ENCODE peak calls at places on chromosome 17, in five cellular contexts. A is tibial nerve, O is stomach, L is dorsolateral prefrontal cortex, B is tibial artery. P is an unnamed sample.

GRCh38 chr17:72788950-72789585 is 303.4 kb downstream of the SLC39A11 start:
- DNase-seq in A (no peak), L (no peak), B (no peak), O (no peak), P (peak; percentile 17)

GRCh38 chr17:40293363-40293762 is 5.7 kb downstream of the CDC6 start:
- DNase-seq in O (no peak), A (peak; percentile 56), L (no peak), B (no peak), P (no peak)

GRCh38 chr17:65594585-65594940 is 33.1 kb upstream of the AXIN2 start:
- DNase-seq in A (no peak), L (no peak), B (no peak), O (no peak), P (no peak)

GRCh38 chr17:65283704-65284103 is 146.5 kb downstream of the RGS9 start:
- DNase-seq in B (no peak), O (no peak), L (no peak), A (no peak), P (peak; percentile 61)

GRCh38 chr17:53390575-53390974 is 432.2 kb upstream of the KIF2B start:
- DNase-seq in B (no peak), A (no peak), L (no peak), O (no peak), P (no peak)

GRCh38 chr17:79801156-79802038 is 4.5 kb upstream of the CBX8 start:
- DNase-seq in A (no peak), O (peak; percentile 56), L (no peak), B (no peak), P (no peak)

GRCh38 chr17:39240631-39241030 is 14.9 kb upstream of the STAC2 start:
- DNase-seq in L (no peak), O (no peak), B (no peak), A (no peak), P (no peak)

GRCh38 chr17:74607219-74607618 is 15.1 kb upstream of the CD300LD start:
- DNase-seq in L (no peak), O (no peak), B (no peak), A (no peak), P (no peak)

GRCh38 chr17:2939714-2940351 is 123.6 kb downstream of the OR1D5 start:
- DNase-seq in L (no peak), B (no peak), O (peak; percentile 57), A (no peak), P (no peak)

GRCh38 chr17:21330436-21331160 is 45.6 kb upstream of the KCNJ12 start:
- DNase-seq in A (no peak), B (peak; percentile 37), L (no peak), O (no peak), P (no peak)

GRCh38 chr17:52681486-52681885 is 523.0 kb upstream of the CA10 start:
- DNase-seq in O (no peak), A (no peak), L (no peak), B (no peak), P (no peak)

DNA sequence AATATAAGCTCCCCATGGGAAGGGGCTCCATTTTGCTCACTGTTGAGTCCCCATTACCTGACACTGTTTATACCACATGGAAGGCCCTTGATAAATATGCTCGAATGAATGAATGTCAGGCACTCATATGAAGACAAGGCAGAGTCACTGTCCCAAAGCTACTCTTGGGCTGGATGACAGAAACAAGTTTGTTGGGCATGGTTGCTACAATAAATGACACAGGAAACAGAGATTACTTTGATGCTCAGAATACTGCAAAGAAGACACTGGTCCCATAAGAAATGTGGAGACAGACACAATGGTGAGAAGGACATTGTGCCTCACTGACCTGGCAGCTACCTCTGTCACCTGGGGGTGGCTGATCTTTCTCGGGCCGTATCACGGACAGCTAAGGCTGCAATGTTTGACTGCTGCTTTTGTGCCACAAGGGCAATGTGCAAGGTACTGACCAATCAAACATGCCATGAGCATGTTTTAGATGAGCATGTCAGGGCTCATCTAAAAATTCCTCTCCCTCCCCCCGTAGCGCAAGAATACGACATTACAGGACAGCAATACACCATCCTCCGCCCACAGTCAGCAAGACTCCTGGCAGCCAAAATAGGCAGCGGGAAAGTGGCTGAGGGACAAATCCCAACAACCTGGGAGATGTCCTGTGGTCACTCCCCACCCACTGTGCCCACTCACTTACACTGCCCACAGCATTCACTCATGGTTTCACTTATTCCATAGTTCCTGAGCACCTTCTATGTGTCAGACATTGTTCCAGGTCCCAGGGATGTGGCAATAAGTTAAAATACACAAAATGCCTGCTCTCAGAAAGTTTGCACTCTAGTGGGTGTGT is 5.0 kb downstream of the PIK3R6 start:
- DNase-seq in A (no peak), O (no peak), B (peak; percentile 21), L (no peak), P (peak; percentile 31)
- H3K27me3 ChIP-seq in A (no peaks in the 10 kb centered on the region), O (no peaks in the 10 kb centered on the region), B (no peaks in the 10 kb centered on the region), L (no peaks in the 10 kb centered on the region), P (no peaks in the 10 kb centered on the region)

DNA sequence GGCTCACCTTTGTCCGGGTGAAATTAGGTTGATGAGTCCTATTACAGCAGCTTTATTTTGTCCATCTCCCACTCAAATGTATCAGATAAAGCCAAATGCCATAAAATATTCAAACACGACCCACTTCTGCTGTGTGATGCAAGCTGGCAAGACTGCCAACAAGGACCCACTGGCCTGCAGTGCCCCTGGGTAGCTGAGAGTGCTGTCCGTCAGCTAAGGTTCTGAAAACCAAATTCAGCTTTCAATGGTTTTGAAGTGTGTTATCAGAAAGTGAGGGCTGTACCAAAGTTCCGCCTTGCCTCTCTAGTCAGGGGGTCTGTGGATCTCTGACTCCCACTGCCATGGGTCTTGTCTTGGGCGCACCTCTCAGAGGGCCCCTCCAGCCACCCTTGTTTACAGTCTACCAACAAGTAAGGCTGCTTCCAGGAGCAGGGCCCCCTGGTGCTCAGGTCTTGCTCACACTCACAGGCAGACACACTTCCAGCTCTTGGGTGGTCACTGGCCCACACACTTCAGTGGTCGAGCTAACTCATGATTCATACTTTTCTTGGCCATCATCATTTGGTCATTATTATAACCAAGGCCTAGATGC is 10.5 kb upstream of the CCDC182 start:
- DNase-seq in O (no peak), B (no peak), A (no peak), L (no peak), P (no peak)
- TF ChIP-seq CTCF in O (no peak), B (no peak), A (no peak), L (no peak), P (no peak)

GRCh38 chr17:41734139-41734948 is at the start of gene HAP1:
- DNase-seq in A (no peak), O (peak; percentile 27), B (no peak), L (peak; percentile 47), P (no peak)
- H3K27me3 ChIP-seq in A (no peaks in the 10 kb centered on the region), O (peaks cover 54% of the 10 kb centered on the region), B (peaks cover 4% of the 10 kb centered on the region), L (peaks cover 34% of the 10 kb centered on the region), P (peaks cover 22% of the 10 kb centered on the region)

GRCh38 chr17:8120520-8121443 is 2.5 kb upstream of the ALOXE3 start:
- DNase-seq in L (peak; percentile 65), O (peak; percentile 66), A (peak; percentile 41), B (no peak), P (peak; percentile 79)
- TF ChIP-seq CTCF in L (no peak), O (no peak), A (peak; percentile 14), B (peak; percentile 20), P (peak; percentile 56)

GRCh38 chr17:55659661-55660060 is 63.0 kb downstream of the TMEM100 start:
- DNase-seq in A (no peak), O (no peak), L (no peak), B (no peak), P (no peak)
- H3K27me3 ChIP-seq in A (no peaks in the 10 kb centered on the region), O (no peaks in the 10 kb centered on the region), L (no peaks in the 10 kb centered on the region), B (no peaks in the 10 kb centered on the region), P (no peaks in the 10 kb centered on the region)

GRCh38 chr17:27340990-27341595 is 47.2 kb downstream of the WSB1 start:
- DNase-seq in O (no peak), L (no peak), A (no peak), B (no peak), P (no peak)
- TF ChIP-seq CTCF in O (no peak), L (no peak), A (no peak), B (no peak), P (no peak)

GRCh38 chr17:27488263-27488662 is 32.0 kb downstream of the KSR1 start:
- DNase-seq in L (no peak), B (no peak), O (no peak), A (no peak), P (no peak)

GRCh38 chr17:27485711-27486495 is 29.7 kb downstream of the KSR1 start:
- DNase-seq in A (no peak), O (no peak), B (no peak), L (no peak), P (no peak)

GRCh38 chr17:27491713-27492190 is 35.5 kb downstream of the KSR1 start:
- DNase-seq in L (no peak), B (no peak), O (no peak), A (no peak), P (no peak)

GRCh38 chr17:27490391-27490790 is 34.1 kb downstream of the KSR1 start:
- DNase-seq in O (no peak), B (no peak), A (no peak), L (no peak), P (no peak)

DNA sequence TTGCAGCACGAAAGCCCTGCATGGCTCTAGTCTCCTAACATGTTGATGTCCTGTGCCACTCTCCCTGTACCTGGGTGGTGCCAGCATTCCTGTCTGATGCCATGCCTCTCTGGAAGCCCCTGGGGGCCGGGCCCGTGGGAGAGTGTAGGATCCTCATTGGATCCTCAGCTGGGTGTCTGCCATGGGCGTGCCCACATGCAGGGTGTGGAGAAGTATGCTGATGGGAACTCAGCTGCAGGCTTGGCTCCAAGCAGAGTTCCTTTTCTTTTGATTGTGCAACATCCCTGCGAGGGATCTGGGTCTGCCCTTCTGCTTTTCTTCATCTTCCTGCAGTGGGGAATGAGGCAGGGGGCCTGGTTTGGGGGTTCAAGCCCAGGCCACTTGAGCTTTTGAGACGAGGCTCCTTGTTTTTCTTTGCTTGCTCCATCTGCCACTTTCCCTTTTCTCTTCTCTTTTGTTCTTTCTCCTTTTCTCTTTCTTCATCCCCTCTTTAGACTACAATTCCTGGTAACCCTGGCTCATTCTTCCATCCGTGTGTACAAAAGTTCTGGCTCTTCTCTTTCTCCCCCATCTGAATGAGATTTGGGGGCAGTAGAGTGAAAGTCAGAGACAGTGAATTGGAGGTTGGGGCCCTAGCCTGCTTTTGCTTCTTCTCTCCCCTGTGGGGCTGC is 32.9 kb downstream of the KSR1 start:
- DNase-seq in O (peak; percentile 50), L (no peak), B (peak; percentile 87), A (peak; percentile 78), P (peak; percentile 33)
- H3K27me3 ChIP-seq in O (no peaks in the 10 kb centered on the region), L (no peaks in the 10 kb centered on the region), B (no peaks in the 10 kb centered on the region), A (no peaks in the 10 kb centered on the region), P (no peaks in the 10 kb centered on the region)

GRCh38 chr17:78345172-78345571 is 14.7 kb downstream of the SOCS3 start:
- DNase-seq in B (no peak), O (no peak), A (no peak), L (no peak), P (no peak)
- TF ChIP-seq CTCF in B (no peak), O (no peak), A (no peak), L (no peak), P (no peak)

DNA sequence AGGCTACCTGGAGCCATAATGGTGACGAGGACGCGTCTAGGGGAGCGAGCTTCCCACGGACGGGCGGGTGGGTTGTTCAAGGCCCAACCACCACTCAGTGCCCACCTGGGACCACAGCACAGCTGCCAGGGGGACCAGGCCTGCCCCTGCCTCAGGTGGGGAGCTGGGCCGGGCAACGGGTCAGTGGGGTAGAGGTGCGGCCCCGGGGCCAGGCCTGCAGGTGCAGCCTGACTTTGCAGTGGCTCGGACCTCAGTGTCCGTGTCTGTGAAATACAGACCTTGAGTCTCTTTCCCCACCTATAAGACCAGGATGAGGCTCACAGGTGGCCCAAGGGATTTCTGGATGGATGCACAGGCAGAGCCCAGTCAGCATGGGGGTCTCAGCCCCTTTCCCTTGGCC is 43.3 kb downstream of the ACTG1 start:
- DNase-seq in O (no peak), A (no peak), B (no peak), L (no peak), P (no peak)
- H3K27me3 ChIP-seq in O (no peaks in the 10 kb centered on the region), A (no peaks in the 10 kb centered on the region), B (no peaks in the 10 kb centered on the region), L (no peaks in the 10 kb centered on the region), P (no peaks in the 10 kb centered on the region)